ENCODE peak calls at places on chromosomes 13 and 19, in nine cellular contexts. E, X, L, J, W, I, O, P and F are unnamed samples. For H3K4me1, the result is how much of the 10 kb centered on the place peaks cover.

GRCh38 chr13:113414335-113414734 is 39.0 kb downstream of the ADPRHL1 start:
- DNase-seq in P (no peak), X (no peak), I (no peak), E (no peak), L (no peak), J (no peak), O (no peak), W (no peak), F (no peak)

GRCh38 chr13:39322836-39323585 is 280.0 kb downstream of the LHFPL6 start:
- DNase-seq in P (no peak), I (no peak), X (no peak), W (no peak), E (no peak), L (no peak), J (no peak), O (no peak), F (no peak)

GRCh38 chr19:31938675-31939074 is 406.7 kb upstream of the ZNF507 start:
- DNase-seq in X (no peak), I (no peak), P (no peak), W (no peak), L (no peak), O (no peak), J (no peak), E (no peak), F (no peak)

GRCh38 chr19:32345261-32346207 is at the start of gene ZNF507:
- DNase-seq in W (peak), O (peak), E (peak), L (peak), P (peak), X (peak), J (peak), I (peak), F (peak)

GRCh38 chr19:8626823-8627222 is 3.6 kb upstream of the NFILZ start:
- DNase-seq in J (no peak), X (no peak), I (no peak), P (no peak), E (no peak), L (no peak), W (no peak), O (no peak), F (no peak)

GRCh38 chr19:51784922-51785690 is 9.9 kb upstream of the FPR3 start:
- DNase-seq in L (no peak), I (no peak), E (no peak), O (peak), W (no peak), J (no peak), X (no peak), P (peak), F (peak)

GRCh38 chr19:10748924-10749434 is 31.1 kb downstream of the DNM2 start:
- DNase-seq in E (peak), I (peak), W (no peak), O (no peak), P (peak), J (peak), X (peak), L (no peak), F (no peak)

GRCh38 chr19:45164577-45165335 is 4.0 kb upstream of the NKPD1 start:
- DNase-seq in I (peak), J (peak), E (peak), X (peak), P (peak), O (no peak), W (peak), L (peak), F (peak)

GRCh38 chr13:41139296-41139966 is 6.8 kb upstream of the KBTBD6 start:
- DNase-seq in O (no peak), X (no peak), P (no peak), E (no peak), L (no peak), I (no peak), W (no peak), J (no peak), F (no peak)

GRCh38 chr19:46727036-46727501 is 10.2 kb upstream of the PRKD2 start:
- DNase-seq in J (no peak), L (no peak), P (no peak), I (no peak), W (no peak), X (no peak), E (no peak), O (no peak), F (no peak)

GRCh38 chr19:55442372-55443044 is 592 bp downstream of the SHISA7 start:
- DNase-seq in P (no peak), I (no peak), X (no peak), J (no peak), O (no peak), L (peak), E (no peak), W (no peak), F (no peak)

GRCh38 chr19:17468302-17469091 is 1.8 kb upstream of the SLC27A1 start:
- DNase-seq in P (peak), L (no peak), X (peak), J (no peak), E (no peak), I (no peak), O (no peak), W (peak), F (peak)

GRCh38 chr19:35851213-35852028 is 883 bp downstream of the NPHS1 start:
- DNase-seq in E (no peak), X (no peak), P (no peak), I (no peak), L (peak), O (no peak), J (no peak), W (no peak), F (no peak)

GRCh38 chr13:23578411-23579071 is 8.3 kb downstream of the TNFRSF19 start:
- DNase-seq in O (peak), X (peak), E (no peak), J (peak), L (peak), W (peak), P (peak), I (peak), F (peak)

GRCh38 chr19:40613669-40614594 is 12.8 kb downstream of the LTBP4 start:
- DNase-seq in E (peak), I (no peak), L (peak), W (peak), X (peak), J (no peak), O (peak), P (peak), F (peak)
- TF ChIP-seq POLR2AphosphoS5 in E (peak), I (no peak), L (peak), W (no peak), X (no peak), J (no peak), O (no peak), P (peak), F (no peak)

GRCh38 chr13:51524846-51525566 is 59.3 kb upstream of the WDFY2 start:
- DNase-seq in O (no peak), E (no peak), W (no peak), I (no peak), X (no peak), P (no peak), J (no peak), L (no peak), F (no peak)

GRCh38 chr13:51524312-51524711 is 60.0 kb upstream of the WDFY2 start:
- DNase-seq in P (no peak), X (no peak), O (no peak), E (no peak), W (no peak), J (no peak), I (peak), L (no peak), F (no peak)

GRCh38 chr13:51520524-51520923 is 63.7 kb upstream of the WDFY2 start:
- DNase-seq in L (no peak), X (no peak), I (peak), J (no peak), O (no peak), P (no peak), W (no peak), E (no peak), F (no peak)

GRCh38 chr13:51525567-51526165 is 58.6 kb upstream of the WDFY2 start:
- DNase-seq in J (no peak), W (no peak), P (no peak), L (no peak), I (no peak), E (no peak), O (no peak), X (no peak), F (no peak)

GRCh38 chr13:51523082-51523518 is 61.2 kb upstream of the WDFY2 start:
- DNase-seq in W (peak), I (peak), E (no peak), P (peak), O (no peak), L (no peak), J (no peak), X (no peak), F (no peak)
- TF ChIP-seq POLR2A in W (no peak), I (no peak), E (no peak), P (no peak), O (no peak), L (no peak), J (no peak), X (no peak), F (no peak)

GRCh38 chr13:99992912-99993311 is 11.3 kb downstream of the ZIC2 start:
- DNase-seq in I (no peak), W (no peak), O (no peak), X (no peak), E (no peak), P (no peak), L (no peak), J (no peak), F (no peak)

GRCh38 chr13:99995104-99995502 is 13.5 kb downstream of the ZIC2 start:
- DNase-seq in I (no peak), L (no peak), O (no peak), E (no peak), P (no peak), J (no peak), W (no peak), X (no peak), F (no peak)

GRCh38 chr13:99995503-99996176 is 14.1 kb downstream of the ZIC2 start:
- DNase-seq in X (no peak), L (no peak), J (peak), P (no peak), W (no peak), O (no peak), I (no peak), E (no peak), F (no peak)

GRCh38 chr13:99992376-99992775 is 10.8 kb downstream of the ZIC2 start:
- DNase-seq in E (no peak), X (no peak), I (no peak), J (no peak), O (no peak), L (no peak), W (no peak), P (no peak), F (no peak)

GRCh38 chr13:99993660-99994455 is 12.3 kb downstream of the ZIC2 start:
- DNase-seq in E (no peak), P (no peak), W (no peak), I (no peak), J (no peak), X (no peak), L (peak), O (no peak), F (peak)
- H3K4me1 ChIP-seq in E (under half), P (under half), W (under half), I (under half), J (under half), X (under half), L (under half), O (under half), F (under half)

DNA sequence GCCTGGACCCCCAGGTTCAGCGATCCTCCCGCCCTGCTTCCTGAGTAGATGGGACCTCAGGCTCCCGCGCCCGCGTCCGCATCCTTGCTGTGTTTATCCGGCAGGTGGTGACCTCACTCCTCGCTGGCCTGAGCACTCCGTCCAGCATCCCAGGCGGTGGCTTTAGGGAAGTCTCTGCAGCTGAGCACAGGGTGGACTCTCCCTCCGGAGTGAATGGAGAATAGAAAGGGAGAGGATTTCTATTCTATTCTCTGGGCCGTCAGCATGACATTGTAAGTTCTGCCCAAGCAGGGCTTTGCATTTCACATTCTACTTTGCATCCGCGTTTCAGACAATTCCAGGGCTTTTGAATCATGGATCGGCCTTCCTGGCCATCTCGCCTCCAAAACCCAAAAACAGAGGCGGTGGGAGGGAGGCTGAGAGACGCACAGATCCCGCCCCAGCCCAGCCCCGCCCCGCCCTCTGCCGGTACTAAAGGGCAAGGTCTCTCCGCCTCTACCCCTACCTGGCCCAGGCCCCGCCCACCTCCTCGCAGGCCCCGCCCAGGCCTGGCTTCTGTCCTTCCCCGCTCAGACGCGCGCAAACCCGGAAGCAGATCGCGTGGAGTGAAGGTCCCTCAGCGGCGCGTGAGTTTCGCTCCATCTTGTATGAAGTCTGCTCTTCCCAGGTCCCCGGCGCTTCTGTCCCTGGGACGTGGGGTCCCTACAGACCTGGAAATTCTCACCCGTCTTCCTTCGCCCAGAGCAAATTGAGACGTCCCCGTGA is at the start of gene ZNF525:
- DNase-seq in W (peak), L (peak), X (peak), O (peak), I (peak), P (peak), E (peak), J (peak), F (peak)
- TF ChIP-seq POLR2AphosphoS5 in W (peak), L (peak), X (peak), O (no peak), I (peak), P (peak), E (peak), J (peak), F (peak)

DNA sequence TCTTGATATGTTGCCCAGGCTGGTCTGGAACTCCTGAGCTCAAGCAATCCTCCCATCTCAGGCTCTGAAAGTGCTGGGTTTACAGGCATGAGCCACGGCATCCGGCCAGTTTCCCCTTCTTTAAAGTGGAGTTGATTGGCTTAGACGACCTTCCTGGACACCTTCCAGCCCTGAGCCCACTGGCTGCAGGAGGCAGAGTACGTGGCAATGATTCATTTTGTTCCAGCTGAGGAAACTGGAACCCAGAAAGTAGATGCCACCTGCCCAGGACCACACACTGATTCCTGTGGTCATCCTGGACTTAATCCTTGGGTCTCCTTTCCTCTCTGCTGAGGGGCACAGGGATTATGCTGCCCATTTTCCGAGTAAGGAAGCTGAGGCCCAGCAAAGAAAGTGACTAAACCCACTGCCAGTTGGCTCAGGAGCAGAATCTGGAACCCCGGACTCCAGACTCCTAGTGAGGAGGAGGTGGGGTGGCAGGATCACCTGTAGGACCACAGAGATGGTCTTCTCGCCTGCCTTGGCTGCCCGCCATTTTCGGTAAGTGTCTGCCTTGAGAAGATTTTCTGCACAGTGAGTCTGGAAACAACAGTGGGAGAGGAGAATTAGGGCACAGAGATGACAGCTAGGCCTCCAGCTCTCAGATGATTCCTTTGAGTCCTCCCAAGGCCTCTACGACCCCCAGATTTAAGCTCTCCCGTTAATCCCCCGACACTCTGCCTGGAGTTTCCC is 737 bp downstream of the XRCC1 start:
- DNase-seq in W (no peak), L (no peak), J (peak), P (no peak), X (no peak), I (no peak), O (no peak), E (no peak), F (no peak)
- TF ChIP-seq POLR2A in W (no peak), L (no peak), J (no peak), P (no peak), X (no peak), I (no peak), O (no peak), E (no peak), F (no peak)

GRCh38 chr13:75362026-75362425 is 119.9 kb downstream of the TBC1D4 start:
- DNase-seq in O (no peak), I (no peak), E (no peak), W (no peak), L (no peak), X (no peak), P (no peak), J (no peak), F (no peak)
- H3K4me1 ChIP-seq in O (under half), I (half or more), E (half or more), W (under half), L (under half), X (under half), P (under half), J (under half), F (under half)

DNA sequence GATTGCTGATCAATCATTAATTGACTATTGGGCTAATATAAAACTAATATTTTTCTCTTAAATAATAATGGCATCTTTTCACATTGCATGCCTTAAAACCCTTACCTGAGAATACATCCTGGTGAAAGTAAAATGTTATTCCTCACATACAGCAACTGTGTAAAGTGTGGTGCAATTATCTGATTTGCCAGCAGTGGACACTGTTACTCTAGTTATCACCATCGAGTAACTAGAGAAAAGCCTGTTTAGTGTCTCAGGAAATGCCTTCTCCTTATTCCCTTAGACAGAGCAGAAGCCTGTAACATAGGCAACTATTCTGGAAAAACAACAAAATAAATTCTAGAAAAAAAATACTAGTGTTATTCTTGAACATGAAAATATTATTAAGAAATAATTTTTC is 459.8 kb downstream of the FGF14 start:
- DNase-seq in W (no peak), P (peak), E (no peak), X (no peak), L (no peak), I (peak), O (no peak), J (peak), F (no peak)
- TF ChIP-seq POLR2AphosphoS5 in W (no peak), P (peak), E (no peak), X (no peak), L (no peak), I (no peak), O (no peak), J (no peak), F (no peak)

DNA sequence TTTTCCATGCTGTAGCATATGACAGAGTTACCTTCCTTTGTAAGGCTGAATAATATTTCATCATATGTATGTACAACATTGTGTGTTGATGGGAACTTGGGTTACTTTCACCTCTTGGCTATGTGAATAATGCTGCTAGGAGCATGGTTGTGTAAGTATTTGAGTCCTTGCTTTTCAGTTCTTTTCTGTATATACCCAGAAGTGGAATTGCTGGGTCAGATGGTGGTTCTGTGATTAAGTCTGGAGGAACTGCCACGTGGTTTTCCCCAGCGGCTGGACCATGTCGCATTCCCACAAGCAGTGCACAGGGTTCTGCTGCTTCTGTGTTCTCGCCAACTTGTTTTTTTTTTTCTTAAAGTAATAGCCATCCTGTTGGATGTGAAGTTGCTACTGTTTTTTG is 101.1 kb upstream of the TEX29 start:
- DNase-seq in X (no peak), L (no peak), O (no peak), W (no peak), J (no peak), E (no peak), I (no peak), P (no peak), F (no peak)
- TF ChIP-seq POLR2A in X (no peak), L (no peak), O (no peak), W (no peak), J (no peak), E (no peak), I (no peak), P (no peak), F (no peak)